ENCODE peak calls at places on chromosomes 16 and 17, in eight cellular contexts. One of them, this sample, is unnamed.

GRCh38 chr17:48587276-48588073 is 2.6 kb downstream of the HOXB3 start:
- DNase-seq in transverse colon: no peak
- DNase-seq in tibial nerve: no peak
- DNase-seq in HepG2: no peak
- DNase-seq in uterus: no peak
- DNase-seq in spleen: no peak
- DNase-seq in A549: peak; percentile 39
- DNase-seq in heart left ventricle: no peak
- DNase-seq in this sample: no peak

GRCh38 chr16:3065069-3065741 is at the start of gene IL32:
- DNase-seq in transverse colon: peak; percentile 89
- DNase-seq in tibial nerve: no peak
- DNase-seq in HepG2: peak; percentile 87
- DNase-seq in uterus: peak; percentile 53
- DNase-seq in spleen: no peak
- DNase-seq in A549: peak; percentile 66
- DNase-seq in heart left ventricle: peak; percentile 83
- DNase-seq in this sample: no peak

GRCh38 chr17:58121925-58122324 is 26.3 kb upstream of the OR4D1 start:
- DNase-seq in transverse colon: no peak
- DNase-seq in tibial nerve: no peak
- DNase-seq in HepG2: peak; percentile 56
- DNase-seq in uterus: no peak
- DNase-seq in spleen: no peak
- DNase-seq in A549: peak; percentile 76
- DNase-seq in heart left ventricle: no peak
- DNase-seq in this sample: peak; percentile 39

GRCh38 chr17:72104164-72104862 is 16.5 kb upstream of the SOX9 start:
- DNase-seq in transverse colon: no peak
- DNase-seq in tibial nerve: no peak
- DNase-seq in HepG2: no peak
- DNase-seq in uterus: no peak
- DNase-seq in spleen: no peak
- DNase-seq in A549: no peak
- DNase-seq in heart left ventricle: no peak
- DNase-seq in this sample: no peak

GRCh38 chr17:4544135-4544651 is 11.0 kb downstream of the MYBBP1A start:
- DNase-seq in transverse colon: no peak
- DNase-seq in tibial nerve: no peak
- DNase-seq in HepG2: no peak
- DNase-seq in uterus: no peak
- DNase-seq in spleen: no peak
- DNase-seq in A549: no peak
- DNase-seq in heart left ventricle: peak; percentile 19
- DNase-seq in this sample: no peak

GRCh38 chr16:85136705-85137322 is 24.5 kb upstream of the CIBAR2 start:
- DNase-seq in transverse colon: peak; percentile 35
- DNase-seq in tibial nerve: no peak
- DNase-seq in HepG2: peak; percentile 95
- DNase-seq in uterus: peak; percentile 57
- DNase-seq in spleen: no peak
- DNase-seq in A549: peak; percentile 38
- DNase-seq in heart left ventricle: peak; percentile 75
- DNase-seq in this sample: no peak

GRCh38 chr16:17305694-17306093 is 165.1 kb downstream of the XYLT1 start:
- DNase-seq in transverse colon: no peak
- DNase-seq in tibial nerve: no peak
- DNase-seq in HepG2: no peak
- DNase-seq in uterus: no peak
- DNase-seq in spleen: no peak
- DNase-seq in A549: no peak
- DNase-seq in heart left ventricle: no peak
- DNase-seq in this sample: no peak

GRCh38 chr17:73156166-73156840 is 8.5 kb upstream of the SSTR2 start:
- DNase-seq in transverse colon: peak; percentile 67
- DNase-seq in tibial nerve: peak; percentile 56
- DNase-seq in HepG2: peak; percentile 70
- DNase-seq in uterus: peak; percentile 29
- DNase-seq in spleen: peak; percentile 89
- DNase-seq in A549: peak; percentile 66
- DNase-seq in heart left ventricle: peak; percentile 76
- DNase-seq in this sample: peak; percentile 60

GRCh38 chr17:7655541-7655840 is 4.8 kb downstream of the ATP1B2 start:
- DNase-seq in transverse colon: no peak
- DNase-seq in tibial nerve: no peak
- DNase-seq in HepG2: no peak
- DNase-seq in uterus: no peak
- DNase-seq in spleen: no peak
- DNase-seq in A549: no peak
- DNase-seq in heart left ventricle: no peak
- DNase-seq in this sample: no peak

GRCh38 chr17:75983501-75984181 is 4.6 kb downstream of the TEN1 start:
- DNase-seq in transverse colon: no peak
- DNase-seq in tibial nerve: no peak
- DNase-seq in HepG2: no peak
- DNase-seq in uterus: no peak
- DNase-seq in spleen: no peak
- DNase-seq in A549: no peak
- DNase-seq in heart left ventricle: no peak
- DNase-seq in this sample: peak; percentile 79

GRCh38 chr16:89058812-89059211 is 34.8 kb upstream of the ACSF3 start:
- DNase-seq in transverse colon: no peak
- DNase-seq in tibial nerve: no peak
- DNase-seq in HepG2: no peak
- DNase-seq in uterus: no peak
- DNase-seq in spleen: no peak
- DNase-seq in A549: no peak
- DNase-seq in heart left ventricle: no peak
- DNase-seq in this sample: no peak

GRCh38 chr17:79778504-79779087 is 648 bp downstream of the CBX2 start:
- DNase-seq in transverse colon: no peak
- DNase-seq in tibial nerve: no peak
- DNase-seq in HepG2: no peak
- DNase-seq in uterus: no peak
- DNase-seq in spleen: no peak
- DNase-seq in A549: no peak
- DNase-seq in heart left ventricle: no peak
- DNase-seq in this sample: peak; percentile 27

GRCh38 chr17:44170499-44171201 is at the start of gene ASB16:
- DNase-seq in transverse colon: no peak
- DNase-seq in tibial nerve: no peak
- DNase-seq in HepG2: no peak
- DNase-seq in uterus: peak; percentile 41
- DNase-seq in spleen: no peak
- DNase-seq in A549: no peak
- DNase-seq in heart left ventricle: peak; percentile 80
- DNase-seq in this sample: no peak

GRCh38 chr16:1174477-1175357 is 21.8 kb downstream of the CACNA1H start:
- DNase-seq in transverse colon: no peak
- DNase-seq in tibial nerve: no peak
- DNase-seq in HepG2: peak; percentile 61
- DNase-seq in uterus: no peak
- DNase-seq in spleen: no peak
- DNase-seq in A549: no peak
- DNase-seq in heart left ventricle: no peak
- DNase-seq in this sample: no peak

GRCh38 chr17:56779898-56780777 is 53.6 kb downstream of the C17orf67 start:
- DNase-seq in transverse colon: peak; percentile 82
- DNase-seq in tibial nerve: peak; percentile 55
- DNase-seq in HepG2: peak; percentile 67
- DNase-seq in uterus: peak; percentile 43
- DNase-seq in spleen: peak; percentile 97
- DNase-seq in A549: peak; percentile 77
- DNase-seq in heart left ventricle: peak; percentile 77
- DNase-seq in this sample: peak; percentile 88
- TF ChIP-seq POLR2A in transverse colon: no peak
- TF ChIP-seq POLR2A in tibial nerve: no peak
- TF ChIP-seq POLR2A in HepG2: no peak
- TF ChIP-seq POLR2A in uterus: no peak
- TF ChIP-seq POLR2A in spleen: no peak
- TF ChIP-seq POLR2A in A549: no peak
- TF ChIP-seq POLR2A in heart left ventricle: no peak
- TF ChIP-seq POLR2A in this sample: no peak

GRCh38 chr16:67248401-67249177 is at the start of gene SLC9A5:
- DNase-seq in transverse colon: no peak
- DNase-seq in tibial nerve: no peak
- DNase-seq in HepG2: no peak
- DNase-seq in uterus: no peak
- DNase-seq in spleen: peak; percentile 89
- DNase-seq in A549: no peak
- DNase-seq in heart left ventricle: peak; percentile 45
- DNase-seq in this sample: peak; percentile 48

GRCh38 chr16:67246081-67246944 is 968 bp downstream of the FHOD1 start:
- DNase-seq in transverse colon: peak; percentile 94
- DNase-seq in tibial nerve: no peak
- DNase-seq in HepG2: peak; percentile 87
- DNase-seq in uterus: peak; percentile 71
- DNase-seq in spleen: peak; percentile 93
- DNase-seq in A549: peak; percentile 79
- DNase-seq in heart left ventricle: peak; percentile 88
- DNase-seq in this sample: peak; percentile 81

GRCh38 chr16:67249178-67249759 is 490 bp downstream of the SLC9A5 start:
- DNase-seq in transverse colon: no peak
- DNase-seq in tibial nerve: no peak
- DNase-seq in HepG2: no peak
- DNase-seq in uterus: no peak
- DNase-seq in spleen: no peak
- DNase-seq in A549: no peak
- DNase-seq in heart left ventricle: no peak
- DNase-seq in this sample: no peak

GRCh38 chr16:67246945-67247697 is at the start of gene FHOD1:
- DNase-seq in transverse colon: peak; percentile 100
- DNase-seq in tibial nerve: peak; percentile 98
- DNase-seq in HepG2: peak; percentile 83
- DNase-seq in uterus: peak; percentile 98
- DNase-seq in spleen: peak; percentile 99
- DNase-seq in A549: peak; percentile 95
- DNase-seq in heart left ventricle: peak; percentile 98
- DNase-seq in this sample: peak; percentile 98

DNA sequence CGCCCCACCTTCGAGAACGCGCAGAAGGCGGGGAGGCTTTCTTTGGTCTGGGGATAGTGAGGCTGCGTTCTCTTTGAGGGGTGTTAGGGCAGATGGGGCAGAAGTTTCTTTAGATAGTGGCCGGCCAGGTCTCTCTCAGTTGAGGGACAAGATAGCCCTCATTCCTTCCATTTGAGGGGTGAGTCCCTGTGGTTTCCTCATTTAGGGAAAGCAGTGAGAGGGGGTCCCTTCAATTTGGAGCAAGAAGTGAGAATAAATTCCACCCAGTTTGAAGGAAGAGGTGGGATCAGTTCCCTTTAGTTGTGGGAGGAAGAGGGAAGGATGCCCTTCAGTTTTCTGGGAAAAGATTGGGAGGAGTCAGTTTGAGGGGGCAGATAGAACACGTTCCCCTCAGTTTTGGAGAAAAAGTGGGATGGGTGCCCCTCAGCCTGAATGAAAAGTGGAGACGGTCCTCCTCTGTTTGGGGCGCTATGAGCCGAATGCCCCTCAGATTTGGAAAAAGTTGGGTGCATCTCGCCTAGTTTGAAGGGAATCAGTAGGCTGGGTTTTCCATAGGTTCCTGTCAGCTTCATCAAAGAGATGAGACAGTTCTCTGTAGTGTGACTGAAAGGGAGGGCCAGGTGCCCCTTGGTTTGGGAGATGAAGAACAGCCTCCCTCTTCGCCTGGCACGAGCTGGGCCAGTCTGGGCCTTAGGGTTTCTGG is 568 bp upstream of the FHOD1 start:
- DNase-seq in transverse colon: no peak
- DNase-seq in tibial nerve: no peak
- DNase-seq in HepG2: no peak
- DNase-seq in uterus: no peak
- DNase-seq in spleen: no peak
- DNase-seq in A549: no peak
- DNase-seq in heart left ventricle: no peak
- DNase-seq in this sample: no peak
- TF ChIP-seq POLR2A in transverse colon: no peak
- TF ChIP-seq POLR2A in tibial nerve: no peak
- TF ChIP-seq POLR2A in HepG2: no peak
- TF ChIP-seq POLR2A in uterus: no peak
- TF ChIP-seq POLR2A in spleen: no peak
- TF ChIP-seq POLR2A in A549: no peak
- TF ChIP-seq POLR2A in heart left ventricle: no peak
- TF ChIP-seq POLR2A in this sample: peak; percentile 49

DNA sequence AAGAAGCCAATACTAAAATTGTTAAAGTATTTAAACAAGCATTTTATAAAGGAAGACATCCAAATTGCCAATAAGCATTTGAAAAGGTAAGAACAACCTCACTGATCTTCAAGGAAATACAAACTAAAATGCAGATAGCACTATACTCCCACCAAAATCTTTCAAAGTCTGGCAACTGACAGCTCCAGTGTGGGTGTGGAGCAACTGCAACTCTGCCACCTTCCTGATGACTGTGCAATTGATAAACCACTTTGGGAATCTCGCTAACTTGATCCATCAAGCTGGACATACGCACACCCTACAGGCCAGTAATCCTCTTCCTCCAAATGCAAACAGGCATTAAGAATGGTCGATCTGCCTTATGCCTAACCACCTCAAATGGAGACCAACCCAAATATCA is 31.9 kb downstream of the LITAFD start:
- DNase-seq in transverse colon: no peak
- DNase-seq in tibial nerve: no peak
- DNase-seq in HepG2: no peak
- DNase-seq in uterus: no peak
- DNase-seq in spleen: no peak
- DNase-seq in A549: no peak
- DNase-seq in heart left ventricle: no peak
- DNase-seq in this sample: no peak
- TF ChIP-seq POLR2A in transverse colon: no peak
- TF ChIP-seq POLR2A in tibial nerve: no peak
- TF ChIP-seq POLR2A in HepG2: no peak
- TF ChIP-seq POLR2A in uterus: no peak
- TF ChIP-seq POLR2A in spleen: no peak
- TF ChIP-seq POLR2A in A549: no peak
- TF ChIP-seq POLR2A in heart left ventricle: no peak
- TF ChIP-seq POLR2A in this sample: no peak

DNA sequence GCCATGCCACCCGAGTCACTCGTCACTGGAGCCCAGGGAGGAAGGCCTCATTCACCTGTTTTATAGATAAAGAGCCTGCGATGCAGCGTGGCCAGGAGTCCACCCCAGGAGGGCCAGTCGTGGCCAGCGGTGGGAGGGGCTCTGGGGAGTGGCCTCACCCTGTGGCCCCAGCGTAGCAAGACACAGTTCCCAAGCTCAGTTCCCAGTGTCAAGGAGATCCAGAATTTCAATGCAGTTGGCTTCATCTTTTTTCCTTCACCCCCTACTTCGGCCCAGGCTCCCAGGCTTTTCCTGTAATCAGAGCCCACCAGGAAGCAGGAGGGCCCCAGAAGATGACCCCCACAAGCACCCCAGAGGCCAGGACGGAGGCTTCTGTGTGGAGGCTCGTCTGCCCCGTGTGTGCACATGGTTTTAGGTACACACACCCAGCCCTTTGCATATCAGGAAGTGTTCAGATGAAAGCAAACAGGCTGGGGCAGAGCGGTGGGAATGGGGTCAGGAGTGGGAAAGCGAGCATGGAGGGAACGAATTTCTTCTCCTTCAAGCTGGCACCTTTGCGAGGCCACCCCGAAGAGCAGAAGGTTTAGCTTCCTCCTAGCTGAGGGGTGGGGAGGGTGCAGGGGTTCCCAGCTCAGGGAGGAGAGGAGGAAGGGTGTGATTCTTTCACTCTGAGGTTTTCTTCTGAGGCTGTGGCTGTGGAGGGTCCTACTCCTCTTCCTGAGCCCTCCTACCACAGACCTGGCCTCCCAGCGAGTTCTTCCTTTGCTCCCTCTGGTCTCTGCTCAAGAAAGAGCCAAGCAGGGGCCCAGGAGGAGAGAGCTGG is 83.7 kb downstream of the ABR start:
- DNase-seq in transverse colon: no peak
- DNase-seq in tibial nerve: no peak
- DNase-seq in HepG2: no peak
- DNase-seq in uterus: no peak
- DNase-seq in spleen: peak; percentile 77
- DNase-seq in A549: no peak
- DNase-seq in heart left ventricle: no peak
- DNase-seq in this sample: no peak
- TF ChIP-seq POLR2A in transverse colon: no peak
- TF ChIP-seq POLR2A in tibial nerve: no peak
- TF ChIP-seq POLR2A in HepG2: no peak
- TF ChIP-seq POLR2A in uterus: no peak
- TF ChIP-seq POLR2A in spleen: no peak
- TF ChIP-seq POLR2A in A549: no peak
- TF ChIP-seq POLR2A in heart left ventricle: no peak
- TF ChIP-seq POLR2A in this sample: no peak